ENCODE peak calls at places on chromosomes 6 and 20, in five cellular contexts. One of them, this sample, is unnamed.

GRCh38 chr20:431012-431904 is 23.2 kb downstream of the RBCK1 start:
- DNase-seq in head of caudate nucleus: peak; percentile 86
- DNase-seq in T-helper 17 cell: no peak
- DNase-seq in T-helper 2 cell treated with Interferon-gamma antibody and Interleukin-4, amounts not matched to agents 5 μg/mL and 100 μg/mL, for 36 hours: peak; percentile 37
- DNase-seq in iPS-NIHi11: peak; percentile 79
- DNase-seq in this sample: peak; percentile 76

GRCh38 chr20:31608256-31608980 is 3.3 kb downstream of the ID1 start:
- DNase-seq in iPS-NIHi11: peak; percentile 84
- DNase-seq in T-helper 2 cell treated with Interferon-gamma antibody and Interleukin-4, amounts not matched to agents 5 μg/mL and 100 μg/mL, for 36 hours: no peak
- DNase-seq in head of caudate nucleus: peak; percentile 54
- DNase-seq in T-helper 17 cell: no peak
- DNase-seq in this sample: no peak

GRCh38 chr6:36621371-36621855 is 27.3 kb downstream of the SRSF3 start:
- DNase-seq in iPS-NIHi11: no peak
- DNase-seq in head of caudate nucleus: no peak
- DNase-seq in T-helper 2 cell treated with Interferon-gamma antibody and Interleukin-4, amounts not matched to agents 5 μg/mL and 100 μg/mL, for 36 hours: no peak
- DNase-seq in T-helper 17 cell: no peak
- DNase-seq in this sample: peak; percentile 59

GRCh38 chr20:32737371-32738223 is 5.7 kb downstream of the COMMD7 start:
- DNase-seq in head of caudate nucleus: no peak
- DNase-seq in T-helper 17 cell: no peak
- DNase-seq in T-helper 2 cell treated with Interferon-gamma antibody and Interleukin-4, amounts not matched to agents 5 μg/mL and 100 μg/mL, for 36 hours: peak; percentile 45
- DNase-seq in iPS-NIHi11: no peak
- DNase-seq in this sample: no peak

GRCh38 chr6:115545410-115545986 is 515.2 kb downstream of the FRK start:
- DNase-seq in T-helper 2 cell treated with Interferon-gamma antibody and Interleukin-4, amounts not matched to agents 5 μg/mL and 100 μg/mL, for 36 hours: no peak
- DNase-seq in T-helper 17 cell: no peak
- DNase-seq in iPS-NIHi11: peak; percentile 70
- DNase-seq in head of caudate nucleus: no peak
- DNase-seq in this sample: no peak

GRCh38 chr6:225121-225721 is 67.1 kb upstream of the DUSP22 start:
- DNase-seq in T-helper 17 cell: no peak
- DNase-seq in iPS-NIHi11: no peak
- DNase-seq in head of caudate nucleus: no peak
- DNase-seq in T-helper 2 cell treated with Interferon-gamma antibody and Interleukin-4, amounts not matched to agents 5 μg/mL and 100 μg/mL, for 36 hours: peak; percentile 80
- DNase-seq in this sample: no peak

GRCh38 chr6:158002249-158002950 is 20.7 kb downstream of the SYNJ2 start:
- DNase-seq in iPS-NIHi11: no peak
- DNase-seq in head of caudate nucleus: no peak
- DNase-seq in T-helper 17 cell: no peak
- DNase-seq in T-helper 2 cell treated with Interferon-gamma antibody and Interleukin-4, amounts not matched to agents 5 μg/mL and 100 μg/mL, for 36 hours: no peak
- DNase-seq in this sample: no peak

GRCh38 chr6:142960098-142960497 is 15.1 kb upstream of the HIVEP2 start:
- DNase-seq in T-helper 17 cell: no peak
- DNase-seq in iPS-NIHi11: no peak
- DNase-seq in T-helper 2 cell treated with Interferon-gamma antibody and Interleukin-4, amounts not matched to agents 5 μg/mL and 100 μg/mL, for 36 hours: no peak
- DNase-seq in head of caudate nucleus: no peak
- DNase-seq in this sample: no peak

GRCh38 chr20:51359401-51359800 is 183.1 kb downstream of the NFATC2 start:
- DNase-seq in T-helper 17 cell: no peak
- DNase-seq in iPS-NIHi11: no peak
- DNase-seq in T-helper 2 cell treated with Interferon-gamma antibody and Interleukin-4, amounts not matched to agents 5 μg/mL and 100 μg/mL, for 36 hours: no peak
- DNase-seq in head of caudate nucleus: no peak
- DNase-seq in this sample: no peak

GRCh38 chr6:107264357-107264831 is 149.1 kb upstream of the BEND3 start:
- DNase-seq in iPS-NIHi11: no peak
- DNase-seq in T-helper 2 cell treated with Interferon-gamma antibody and Interleukin-4, amounts not matched to agents 5 μg/mL and 100 μg/mL, for 36 hours: no peak
- DNase-seq in T-helper 17 cell: no peak
- DNase-seq in head of caudate nucleus: no peak
- DNase-seq in this sample: no peak

GRCh38 chr6:139330271-139330670 is 38.5 kb upstream of the TXLNB start:
- DNase-seq in T-helper 2 cell treated with Interferon-gamma antibody and Interleukin-4, amounts not matched to agents 5 μg/mL and 100 μg/mL, for 36 hours: no peak
- DNase-seq in head of caudate nucleus: no peak
- DNase-seq in T-helper 17 cell: no peak
- DNase-seq in iPS-NIHi11: no peak
- DNase-seq in this sample: no peak

GRCh38 chr20:64261138-64261537 is 5.6 kb downstream of the PCMTD2 start:
- DNase-seq in T-helper 17 cell: no peak
- DNase-seq in iPS-NIHi11: no peak
- DNase-seq in T-helper 2 cell treated with Interferon-gamma antibody and Interleukin-4, amounts not matched to agents 5 μg/mL and 100 μg/mL, for 36 hours: no peak
- DNase-seq in head of caudate nucleus: no peak
- DNase-seq in this sample: no peak

GRCh38 chr6:49415358-49415757 is 47.7 kb downstream of the MMUT start:
- DNase-seq in head of caudate nucleus: no peak
- DNase-seq in iPS-NIHi11: no peak
- DNase-seq in T-helper 17 cell: no peak
- DNase-seq in T-helper 2 cell treated with Interferon-gamma antibody and Interleukin-4, amounts not matched to agents 5 μg/mL and 100 μg/mL, for 36 hours: no peak
- DNase-seq in this sample: no peak

GRCh38 chr20:59966428-59966827 is 8.2 kb downstream of the CDH26 start:
- DNase-seq in T-helper 17 cell: no peak
- DNase-seq in T-helper 2 cell treated with Interferon-gamma antibody and Interleukin-4, amounts not matched to agents 5 μg/mL and 100 μg/mL, for 36 hours: no peak
- DNase-seq in head of caudate nucleus: peak; percentile 79
- DNase-seq in iPS-NIHi11: no peak
- DNase-seq in this sample: no peak

GRCh38 chr6:144063744-144064401 is 31.5 kb downstream of the SF3B5 start:
- DNase-seq in head of caudate nucleus: peak; percentile 69
- DNase-seq in iPS-NIHi11: peak; percentile 91
- DNase-seq in T-helper 2 cell treated with Interferon-gamma antibody and Interleukin-4, amounts not matched to agents 5 μg/mL and 100 μg/mL, for 36 hours: peak; percentile 91
- DNase-seq in T-helper 17 cell: peak; percentile 91
- DNase-seq in this sample: peak; percentile 96

GRCh38 chr6:122008105-122009100 is 391.0 kb upstream of the HSF2 start:
- DNase-seq in iPS-NIHi11: peak; percentile 20
- DNase-seq in head of caudate nucleus: no peak
- DNase-seq in T-helper 17 cell: no peak
- DNase-seq in T-helper 2 cell treated with Interferon-gamma antibody and Interleukin-4, amounts not matched to agents 5 μg/mL and 100 μg/mL, for 36 hours: no peak
- DNase-seq in this sample: no peak

GRCh38 chr6:105932440-105932839 is 153.7 kb upstream of the PRDM1 start:
- DNase-seq in T-helper 2 cell treated with Interferon-gamma antibody and Interleukin-4, amounts not matched to agents 5 μg/mL and 100 μg/mL, for 36 hours: no peak
- DNase-seq in T-helper 17 cell: no peak
- DNase-seq in iPS-NIHi11: no peak
- DNase-seq in head of caudate nucleus: no peak
- DNase-seq in this sample: no peak

GRCh38 chr6:128919412-128919811 is 36.5 kb downstream of the LAMA2 start:
- DNase-seq in T-helper 2 cell treated with Interferon-gamma antibody and Interleukin-4, amounts not matched to agents 5 μg/mL and 100 μg/mL, for 36 hours: no peak
- DNase-seq in iPS-NIHi11: no peak
- DNase-seq in T-helper 17 cell: no peak
- DNase-seq in head of caudate nucleus: no peak
- DNase-seq in this sample: no peak

GRCh38 chr20:7696311-7696710 is 243.9 kb downstream of the HAO1 start:
- DNase-seq in iPS-NIHi11: no peak
- DNase-seq in head of caudate nucleus: no peak
- DNase-seq in T-helper 2 cell treated with Interferon-gamma antibody and Interleukin-4, amounts not matched to agents 5 μg/mL and 100 μg/mL, for 36 hours: no peak
- DNase-seq in T-helper 17 cell: no peak
- DNase-seq in this sample: no peak

GRCh38 chr6:106066984-106067383 is 19.2 kb upstream of the PRDM1 start:
- DNase-seq in T-helper 2 cell treated with Interferon-gamma antibody and Interleukin-4, amounts not matched to agents 5 μg/mL and 100 μg/mL, for 36 hours: no peak
- DNase-seq in head of caudate nucleus: no peak
- DNase-seq in iPS-NIHi11: no peak
- DNase-seq in T-helper 17 cell: no peak
- DNase-seq in this sample: no peak

GRCh38 chr6:28515676-28516075 is at the start of gene GPX6:
- DNase-seq in T-helper 17 cell: no peak
- DNase-seq in head of caudate nucleus: no peak
- DNase-seq in T-helper 2 cell treated with Interferon-gamma antibody and Interleukin-4, amounts not matched to agents 5 μg/mL and 100 μg/mL, for 36 hours: no peak
- DNase-seq in iPS-NIHi11: no peak
- DNase-seq in this sample: no peak

GRCh38 chr6:128899651-128900050 is 16.7 kb downstream of the LAMA2 start:
- DNase-seq in head of caudate nucleus: no peak
- DNase-seq in iPS-NIHi11: no peak
- DNase-seq in T-helper 2 cell treated with Interferon-gamma antibody and Interleukin-4, amounts not matched to agents 5 μg/mL and 100 μg/mL, for 36 hours: no peak
- DNase-seq in T-helper 17 cell: no peak
- DNase-seq in this sample: no peak

GRCh38 chr20:50278684-50279531 is 88.3 kb downstream of the CEBPB start:
- DNase-seq in iPS-NIHi11: no peak
- DNase-seq in T-helper 17 cell: no peak
- DNase-seq in T-helper 2 cell treated with Interferon-gamma antibody and Interleukin-4, amounts not matched to agents 5 μg/mL and 100 μg/mL, for 36 hours: no peak
- DNase-seq in head of caudate nucleus: no peak
- DNase-seq in this sample: peak; percentile 29

GRCh38 chr6:2986722-2987196 is 12.9 kb upstream of the NQO2 start:
- DNase-seq in head of caudate nucleus: no peak
- DNase-seq in T-helper 17 cell: no peak
- DNase-seq in iPS-NIHi11: no peak
- DNase-seq in T-helper 2 cell treated with Interferon-gamma antibody and Interleukin-4, amounts not matched to agents 5 μg/mL and 100 μg/mL, for 36 hours: no peak
- DNase-seq in this sample: no peak

GRCh38 chr6:136783495-136784270 is 8.6 kb downstream of the MAP3K5 start:
- DNase-seq in head of caudate nucleus: peak; percentile 46
- DNase-seq in T-helper 17 cell: no peak
- DNase-seq in iPS-NIHi11: no peak
- DNase-seq in T-helper 2 cell treated with Interferon-gamma antibody and Interleukin-4, amounts not matched to agents 5 μg/mL and 100 μg/mL, for 36 hours: no peak
- DNase-seq in this sample: peak; percentile 70

This sample was measured in Peyer's patch.